ENCODE peak calls at places on chromosomes 5 and 9, in eight cellular contexts. R, F, L, G, Y, H, J and X are unnamed samples. For H3K27me3, the result is how much of the 10 kb centered on the place peaks cover.

GRCh38 chr9:84667571-84668203 is 1.8 kb upstream of the NTRK2 start:
- DNase-seq in R (no peak), F (no peak), L (no peak), G (peak), Y (no peak), H (no peak), J (no peak), X (no peak)

GRCh38 chr9:108258640-108259039 is 597.1 kb downstream of the ACTL7B start:
- DNase-seq in R (no peak), F (no peak), L (no peak), G (no peak), Y (no peak), H (no peak), J (no peak), X (no peak)

GRCh38 chr5:91928751-91929521 is 545.8 kb upstream of the ARRDC3 start:
- DNase-seq in R (no peak), F (no peak), L (no peak), G (peak), Y (no peak), H (no peak), J (no peak), X (no peak)

GRCh38 chr5:174398171-174398570 is 326.2 kb upstream of the MSX2 start:
- DNase-seq in R (no peak), F (no peak), L (no peak), G (no peak), Y (no peak), H (no peak), J (no peak), X (no peak)

GRCh38 chr5:144778546-144778945 is 607.9 kb downstream of the KCTD16 start:
- DNase-seq in R (no peak), F (no peak), L (no peak), G (no peak), Y (no peak), H (no peak), J (no peak), X (no peak)

GRCh38 chr5:26700759-26701384 is 337.5 kb downstream of the CDH9 start:
- DNase-seq in R (peak), F (no peak), L (no peak), G (peak), Y (no peak), H (no peak), J (no peak), X (no peak)

GRCh38 chr9:87874320-87874655 is 8.4 kb upstream of the SPATA31E1 start:
- DNase-seq in R (no peak), F (no peak), L (no peak), G (no peak), Y (no peak), H (no peak), J (no peak), X (no peak)

GRCh38 chr9:36141761-36142160 is 5.2 kb downstream of the GLIPR2 start:
- DNase-seq in R (no peak), F (no peak), L (no peak), G (no peak), Y (no peak), H (no peak), J (no peak), X (peak)

GRCh38 chr5:66828551-66829421 is 232.6 kb downstream of the MAST4 start:
- DNase-seq in R (peak), F (no peak), L (peak), G (peak), Y (peak), H (no peak), J (no peak), X (peak)

GRCh38 chr5:68086857-68087256 is 128.7 kb upstream of the PIK3R1 start:
- DNase-seq in R (no peak), F (no peak), L (no peak), G (no peak), Y (peak), H (no peak), J (no peak), X (peak)

GRCh38 chr9:76657265-76657664 is 107.0 kb upstream of the PCA3 start:
- DNase-seq in R (no peak), F (no peak), L (no peak), G (no peak), Y (no peak), H (no peak), J (no peak), X (no peak)

GRCh38 chr9:117783828-117784227 is 79.6 kb downstream of the TLR4 start:
- DNase-seq in R (no peak), F (no peak), L (peak), G (no peak), Y (peak), H (no peak), J (peak), X (no peak)

GRCh38 chr5:115379622-115380344 is 83.3 kb upstream of the CCDC112 start:
- DNase-seq in R (no peak), F (no peak), L (peak), G (no peak), Y (peak), H (no peak), J (peak), X (no peak)

GRCh38 chr5:124661317-124662141 is 84.9 kb downstream of the ZNF608 start:
- DNase-seq in R (peak), F (peak), L (peak), G (no peak), Y (no peak), H (no peak), J (no peak), X (no peak)

GRCh38 chr5:150671509-150672236 is 10.6 kb downstream of the MYOZ3 start:
- DNase-seq in R (no peak), F (no peak), L (no peak), G (peak), Y (no peak), H (peak), J (no peak), X (no peak)

GRCh38 chr9:109117856-109118801 is 1.6 kb downstream of the TMEM245 start:
- DNase-seq in R (peak), F (no peak), L (no peak), G (peak), Y (peak), H (no peak), J (no peak), X (no peak)

GRCh38 chr5:159913048-159913447 is 3.2 kb upstream of the ADRA1B start:
- DNase-seq in R (no peak), F (no peak), L (no peak), G (no peak), Y (no peak), H (no peak), J (no peak), X (no peak)

GRCh38 chr5:3678801-3679200 is 83.2 kb downstream of the IRX1 start:
- DNase-seq in R (no peak), F (no peak), L (no peak), G (no peak), Y (no peak), H (no peak), J (no peak), X (no peak)

GRCh38 chr9:133787749-133788015 is 49.5 kb upstream of the SARDH start:
- DNase-seq in R (no peak), F (no peak), L (peak), G (peak), Y (peak), H (peak), J (peak), X (no peak)

GRCh38 chr9:114003756-114004155 is 74.3 kb downstream of the AMBP start:
- DNase-seq in R (no peak), F (no peak), L (peak), G (no peak), Y (no peak), H (no peak), J (no peak), X (no peak)

GRCh38 chr9:113738506-113738897 is 137.6 kb upstream of the ZNF618 start:
- DNase-seq in R (no peak), F (no peak), L (no peak), G (no peak), Y (no peak), H (no peak), J (no peak), X (no peak)

GRCh38 chr9:137150485-137151060 is 11.6 kb downstream of the GRIN1 start:
- DNase-seq in R (peak), F (no peak), L (peak), G (no peak), Y (peak), H (no peak), J (no peak), X (no peak)

GRCh38 chr5:65094279-65094678 is 325.5 kb downstream of the CWC27 start:
- DNase-seq in R (no peak), F (no peak), L (no peak), G (no peak), Y (no peak), H (no peak), J (no peak), X (no peak)

GRCh38 chr5:140842798-140843733 is 2.1 kb downstream of the PCDHA8 start:
- DNase-seq in R (no peak), F (no peak), L (no peak), G (no peak), Y (no peak), H (peak), J (no peak), X (no peak)

GRCh38 chr5:158590936-158591863 is 508.5 kb downstream of the EBF1 start:
- DNase-seq in R (no peak), F (no peak), L (no peak), G (peak), Y (no peak), H (no peak), J (no peak), X (no peak)

GRCh38 chr5:79503794-79504495 is 10.0 kb downstream of the HOMER1 start:
- DNase-seq in R (no peak), F (no peak), L (no peak), G (no peak), Y (no peak), H (no peak), J (no peak), X (no peak)
- H3K27me3 ChIP-seq in R (under half), F (under half), L (under half), G (under half), Y (under half), H (under half), J (under half), X (under half)

GRCh38 chr5:84536797-84537196 is 152.1 kb upstream of the EDIL3 start:
- DNase-seq in R (no peak), F (no peak), L (no peak), G (no peak), Y (no peak), H (no peak), J (no peak), X (no peak)
- TF ChIP-seq EP300 in R (no peak), F (no peak), L (no peak), G (no peak), Y (no peak), H (no peak), J (no peak), X (no peak)

DNA sequence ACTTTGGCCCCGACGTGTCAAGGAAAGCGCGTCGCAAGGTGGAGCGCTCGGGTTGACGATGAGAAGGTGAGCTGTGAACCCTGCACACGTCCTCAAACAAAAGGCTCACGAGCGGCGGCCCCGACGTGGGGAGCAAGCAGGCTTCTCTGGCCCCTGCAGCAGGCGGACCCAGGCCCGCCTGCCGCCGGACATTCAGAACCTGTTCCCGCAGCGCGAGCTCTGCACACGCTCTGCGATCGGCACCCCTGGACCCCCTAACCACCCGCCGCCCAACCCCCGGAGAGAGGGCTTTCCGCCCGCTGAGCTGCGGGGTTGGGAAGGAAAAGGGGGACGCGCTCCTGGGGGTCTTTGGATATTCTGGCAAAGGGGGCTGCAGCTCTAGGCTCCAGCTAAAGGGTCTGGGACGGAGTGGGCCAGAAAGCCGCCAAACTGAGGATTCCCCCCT is 1.2 kb downstream of the FBN2 start:
- DNase-seq in R (no peak), F (no peak), L (no peak), G (peak), Y (no peak), H (peak), J (no peak), X (no peak)
- TF ChIP-seq POLR2AphosphoS5 in R (no peak), F (no peak), L (no peak), G (no peak), Y (no peak), H (no peak), J (no peak), X (no peak)

GRCh38 chr9:96253059-96253696 is 48.8 kb downstream of the HSD17B3 start:
- DNase-seq in R (no peak), F (no peak), L (no peak), G (no peak), Y (peak), H (no peak), J (peak), X (no peak)
- H3K27me3 ChIP-seq in R (under half), F (under half), L (under half), G (under half), Y (under half), H (under half), J (under half), X (under half)

GRCh38 chr9:130993303-130994030 is 15.5 kb upstream of the LAMC3 start:
- DNase-seq in R (no peak), F (no peak), L (no peak), G (no peak), Y (no peak), H (no peak), J (no peak), X (no peak)
- TF ChIP-seq EP300 in R (no peak), F (no peak), L (no peak), G (no peak), Y (no peak), H (no peak), J (no peak), X (no peak)

GRCh38 chr9:34492051-34492450 is 30.7 kb downstream of the ENHO start:
- DNase-seq in R (no peak), F (no peak), L (no peak), G (peak), Y (no peak), H (no peak), J (no peak), X (no peak)
- TF ChIP-seq POLR2AphosphoS5 in R (no peak), F (no peak), L (no peak), G (no peak), Y (no peak), H (no peak), J (no peak), X (no peak)

GRCh38 chr5:100901851-100902341 is 1.2 kb downstream of the ST8SIA4 start:
- DNase-seq in R (no peak), F (no peak), L (peak), G (no peak), Y (peak), H (no peak), J (no peak), X (peak)

GRCh38 chr5:100900796-100901731 is 2.0 kb downstream of the ST8SIA4 start:
- DNase-seq in R (no peak), F (no peak), L (peak), G (no peak), Y (peak), H (peak), J (peak), X (peak)

GRCh38 chr5:100904259-100904822 is 1.3 kb upstream of the ST8SIA4 start:
- DNase-seq in R (no peak), F (no peak), L (peak), G (no peak), Y (peak), H (no peak), J (no peak), X (peak)

GRCh38 chr5:100903036-100903887 is at the start of gene ST8SIA4:
- DNase-seq in R (no peak), F (peak), L (peak), G (peak), Y (peak), H (peak), J (peak), X (peak)

GRCh38 chr5:100902406-100903035 is 561 bp downstream of the ST8SIA4 start:
- DNase-seq in R (no peak), F (no peak), L (no peak), G (no peak), Y (no peak), H (no peak), J (no peak), X (no peak)
- H3K27me3 ChIP-seq in R (under half), F (under half), L (half or more), G (under half), Y (under half), H (under half), J (under half), X (half or more)